ENCODE peak calls at places on chromosomes 2 and 18, in seven cellular contexts. One of them, this sample, is unnamed.
A peak's percentile ranks its signal among the peaks of the same experiment; 100 is the strongest.

GRCh38 chr2:203918264-203918663 is 18.3 kb upstream of the ICOS start:
- DNase-seq in neural crest cell: no peak
- DNase-seq in lower lobe of right lung: no peak
- DNase-seq in colonic mucosa: no peak
- DNase-seq in CD4-positive, alpha-beta T cell: no peak
- DNase-seq in body of pancreas: no peak
- DNase-seq in AG09319: no peak
- DNase-seq in this sample: peak; percentile 16

GRCh38 chr2:208320686-208321085 is 54.6 kb downstream of the PIKFYVE start:
- DNase-seq in CD4-positive, alpha-beta T cell: no peak
- DNase-seq in body of pancreas: no peak
- DNase-seq in AG09319: no peak
- DNase-seq in lower lobe of right lung: no peak
- DNase-seq in neural crest cell: no peak
- DNase-seq in colonic mucosa: no peak
- DNase-seq in this sample: no peak

GRCh38 chr2:72145658-72146329 is 1.9 kb downstream of the CYP26B1 start:
- DNase-seq in colonic mucosa: no peak
- DNase-seq in lower lobe of right lung: no peak
- DNase-seq in neural crest cell: no peak
- DNase-seq in AG09319: no peak
- DNase-seq in CD4-positive, alpha-beta T cell: no peak
- DNase-seq in body of pancreas: peak; percentile 3
- DNase-seq in this sample: no peak

GRCh38 chr2:208609166-208609804 is 202.7 kb downstream of the PTH2R start:
- DNase-seq in lower lobe of right lung: no peak
- DNase-seq in CD4-positive, alpha-beta T cell: no peak
- DNase-seq in AG09319: no peak
- DNase-seq in body of pancreas: no peak
- DNase-seq in neural crest cell: no peak
- DNase-seq in colonic mucosa: no peak
- DNase-seq in this sample: no peak

GRCh38 chr18:55998071-55998522 is 410.1 kb upstream of the TCF4 start:
- DNase-seq in lower lobe of right lung: no peak
- DNase-seq in neural crest cell: peak; percentile 41
- DNase-seq in body of pancreas: peak; percentile 47
- DNase-seq in CD4-positive, alpha-beta T cell: no peak
- DNase-seq in AG09319: no peak
- DNase-seq in colonic mucosa: no peak
- DNase-seq in this sample: no peak

GRCh38 chr2:162243305-162243693 is at the start of gene FAP:
- DNase-seq in neural crest cell: no peak
- DNase-seq in CD4-positive, alpha-beta T cell: no peak
- DNase-seq in AG09319: peak; percentile 89
- DNase-seq in lower lobe of right lung: no peak
- DNase-seq in body of pancreas: no peak
- DNase-seq in colonic mucosa: no peak
- DNase-seq in this sample: no peak

GRCh38 chr2:108449410-108450200 is 599 bp downstream of the GCC2 start:
- DNase-seq in lower lobe of right lung: no peak
- DNase-seq in neural crest cell: no peak
- DNase-seq in body of pancreas: no peak
- DNase-seq in CD4-positive, alpha-beta T cell: no peak
- DNase-seq in colonic mucosa: peak; percentile 60
- DNase-seq in AG09319: no peak
- DNase-seq in this sample: no peak

GRCh38 chr2:15560404-15560987 is 638 bp downstream of the NBAS start:
- DNase-seq in lower lobe of right lung: no peak
- DNase-seq in AG09319: no peak
- DNase-seq in body of pancreas: no peak
- DNase-seq in CD4-positive, alpha-beta T cell: no peak
- DNase-seq in neural crest cell: no peak
- DNase-seq in colonic mucosa: peak; percentile 18
- DNase-seq in this sample: peak; percentile 31

GRCh38 chr2:172280820-172281454 is 146.4 kb upstream of the ITGA6 start:
- DNase-seq in body of pancreas: no peak
- DNase-seq in lower lobe of right lung: peak; percentile 56
- DNase-seq in colonic mucosa: no peak
- DNase-seq in CD4-positive, alpha-beta T cell: no peak
- DNase-seq in neural crest cell: no peak
- DNase-seq in AG09319: no peak
- DNase-seq in this sample: no peak

GRCh38 chr18:77147418-77147852 is 14.9 kb upstream of the MBP start:
- DNase-seq in neural crest cell: no peak
- DNase-seq in CD4-positive, alpha-beta T cell: peak; percentile 19
- DNase-seq in body of pancreas: no peak
- DNase-seq in colonic mucosa: no peak
- DNase-seq in AG09319: no peak
- DNase-seq in lower lobe of right lung: no peak
- DNase-seq in this sample: no peak

GRCh38 chr2:241109210-241110088 is 7.4 kb upstream of the MTERF4 start:
- DNase-seq in neural crest cell: no peak
- DNase-seq in CD4-positive, alpha-beta T cell: no peak
- DNase-seq in colonic mucosa: no peak
- DNase-seq in AG09319: no peak
- DNase-seq in body of pancreas: no peak
- DNase-seq in lower lobe of right lung: no peak
- DNase-seq in this sample: no peak

GRCh38 chr18:14949800-14950415 is 201.9 kb downstream of the ANKRD30B start:
- DNase-seq in AG09319: no peak
- DNase-seq in colonic mucosa: no peak
- DNase-seq in lower lobe of right lung: no peak
- DNase-seq in body of pancreas: no peak
- DNase-seq in CD4-positive, alpha-beta T cell: no peak
- DNase-seq in neural crest cell: no peak
- DNase-seq in this sample: no peak

GRCh38 chr18:75854174-75854573 is 426.7 kb upstream of the SMIM21 start:
- DNase-seq in neural crest cell: peak; percentile 7
- DNase-seq in lower lobe of right lung: no peak
- DNase-seq in CD4-positive, alpha-beta T cell: no peak
- DNase-seq in colonic mucosa: no peak
- DNase-seq in body of pancreas: no peak
- DNase-seq in AG09319: no peak
- DNase-seq in this sample: peak; percentile 14

GRCh38 chr2:180625006-180625844 is 355.2 kb upstream of the UBE2E3 start:
- DNase-seq in lower lobe of right lung: no peak
- DNase-seq in CD4-positive, alpha-beta T cell: no peak
- DNase-seq in AG09319: peak; percentile 71
- DNase-seq in body of pancreas: no peak
- DNase-seq in neural crest cell: no peak
- DNase-seq in colonic mucosa: no peak
- DNase-seq in this sample: no peak

GRCh38 chr2:178363252-178363651 is 87.7 kb downstream of the PRKRA start:
- DNase-seq in AG09319: no peak
- DNase-seq in body of pancreas: no peak
- DNase-seq in neural crest cell: no peak
- DNase-seq in colonic mucosa: no peak
- DNase-seq in lower lobe of right lung: no peak
- DNase-seq in CD4-positive, alpha-beta T cell: no peak
- DNase-seq in this sample: no peak

GRCh38 chr18:12990128-12990485 is 1.1 kb upstream of the CEP192 start:
- DNase-seq in body of pancreas: no peak
- DNase-seq in lower lobe of right lung: no peak
- DNase-seq in AG09319: no peak
- DNase-seq in CD4-positive, alpha-beta T cell: no peak
- DNase-seq in neural crest cell: no peak
- DNase-seq in colonic mucosa: no peak
- DNase-seq in this sample: no peak

GRCh38 chr18:3605562-3606443 is 155.8 kb downstream of the TGIF1 start:
- DNase-seq in lower lobe of right lung: no peak
- DNase-seq in body of pancreas: no peak
- DNase-seq in colonic mucosa: no peak
- DNase-seq in neural crest cell: no peak
- DNase-seq in CD4-positive, alpha-beta T cell: no peak
- DNase-seq in AG09319: no peak
- DNase-seq in this sample: no peak

GRCh38 chr2:172100080-172101007 is 2.4 kb downstream of the DLX2 start:
- DNase-seq in colonic mucosa: no peak
- DNase-seq in body of pancreas: no peak
- DNase-seq in neural crest cell: peak; percentile 43
- DNase-seq in AG09319: no peak
- DNase-seq in lower lobe of right lung: no peak
- DNase-seq in CD4-positive, alpha-beta T cell: no peak
- DNase-seq in this sample: no peak

GRCh38 chr18:42156266-42156665 is 201.2 kb downstream of the PIK3C3 start:
- DNase-seq in AG09319: no peak
- DNase-seq in body of pancreas: no peak
- DNase-seq in CD4-positive, alpha-beta T cell: no peak
- DNase-seq in lower lobe of right lung: no peak
- DNase-seq in colonic mucosa: no peak
- DNase-seq in neural crest cell: no peak
- DNase-seq in this sample: no peak

GRCh38 chr2:42232024-42232423 is 62.9 kb downstream of the EML4 start:
- DNase-seq in AG09319: no peak
- DNase-seq in lower lobe of right lung: no peak
- DNase-seq in colonic mucosa: no peak
- DNase-seq in body of pancreas: no peak
- DNase-seq in CD4-positive, alpha-beta T cell: no peak
- DNase-seq in neural crest cell: no peak
- DNase-seq in this sample: no peak

GRCh38 chr18:39571511-39571910 is 2005.9 kb upstream of the CELF4 start:
- DNase-seq in AG09319: no peak
- DNase-seq in lower lobe of right lung: no peak
- DNase-seq in neural crest cell: no peak
- DNase-seq in colonic mucosa: no peak
- DNase-seq in body of pancreas: no peak
- DNase-seq in CD4-positive, alpha-beta T cell: no peak
- DNase-seq in this sample: peak; percentile 45

GRCh38 chr2:13745324-13745723 is 887.2 kb upstream of the LRATD1 start:
- DNase-seq in colonic mucosa: no peak
- DNase-seq in lower lobe of right lung: no peak
- DNase-seq in neural crest cell: no peak
- DNase-seq in CD4-positive, alpha-beta T cell: no peak
- DNase-seq in AG09319: no peak
- DNase-seq in body of pancreas: peak; percentile 53
- DNase-seq in this sample: no peak

GRCh38 chr18:61400016-61400630 is 66.9 kb downstream of the CDH20 start:
- DNase-seq in CD4-positive, alpha-beta T cell: no peak
- DNase-seq in neural crest cell: no peak
- DNase-seq in body of pancreas: no peak
- DNase-seq in colonic mucosa: no peak
- DNase-seq in lower lobe of right lung: no peak
- DNase-seq in AG09319: no peak
- DNase-seq in this sample: no peak

GRCh38 chr2:182482511-182482910 is 55.7 kb upstream of the PDE1A start:
- DNase-seq in neural crest cell: no peak
- DNase-seq in lower lobe of right lung: no peak
- DNase-seq in AG09319: no peak
- DNase-seq in colonic mucosa: no peak
- DNase-seq in body of pancreas: no peak
- DNase-seq in CD4-positive, alpha-beta T cell: no peak
- DNase-seq in this sample: no peak
- TF ChIP-seq CTCF in neural crest cell: no peak
- TF ChIP-seq CTCF in lower lobe of right lung: no peak
- TF ChIP-seq CTCF in AG09319: no peak
- TF ChIP-seq CTCF in colonic mucosa: no peak
- TF ChIP-seq CTCF in body of pancreas: no peak
- TF ChIP-seq CTCF in CD4-positive, alpha-beta T cell: no peak
- TF ChIP-seq CTCF in this sample: no peak

GRCh38 chr2:11744631-11745394 is 1.6 kb upstream of the LPIN1 start:
- DNase-seq in colonic mucosa: peak; percentile 38
- DNase-seq in body of pancreas: no peak
- DNase-seq in CD4-positive, alpha-beta T cell: no peak
- DNase-seq in lower lobe of right lung: no peak
- DNase-seq in AG09319: no peak
- DNase-seq in neural crest cell: peak; percentile 18
- DNase-seq in this sample: peak; percentile 25
- TF ChIP-seq CTCF in colonic mucosa: no peak
- TF ChIP-seq CTCF in body of pancreas: no peak
- TF ChIP-seq CTCF in CD4-positive, alpha-beta T cell: peak; percentile 44
- TF ChIP-seq CTCF in lower lobe of right lung: peak; percentile 29
- TF ChIP-seq CTCF in AG09319: peak; percentile 30
- TF ChIP-seq CTCF in neural crest cell: peak; percentile 46
- TF ChIP-seq CTCF in this sample: no peak

DNA sequence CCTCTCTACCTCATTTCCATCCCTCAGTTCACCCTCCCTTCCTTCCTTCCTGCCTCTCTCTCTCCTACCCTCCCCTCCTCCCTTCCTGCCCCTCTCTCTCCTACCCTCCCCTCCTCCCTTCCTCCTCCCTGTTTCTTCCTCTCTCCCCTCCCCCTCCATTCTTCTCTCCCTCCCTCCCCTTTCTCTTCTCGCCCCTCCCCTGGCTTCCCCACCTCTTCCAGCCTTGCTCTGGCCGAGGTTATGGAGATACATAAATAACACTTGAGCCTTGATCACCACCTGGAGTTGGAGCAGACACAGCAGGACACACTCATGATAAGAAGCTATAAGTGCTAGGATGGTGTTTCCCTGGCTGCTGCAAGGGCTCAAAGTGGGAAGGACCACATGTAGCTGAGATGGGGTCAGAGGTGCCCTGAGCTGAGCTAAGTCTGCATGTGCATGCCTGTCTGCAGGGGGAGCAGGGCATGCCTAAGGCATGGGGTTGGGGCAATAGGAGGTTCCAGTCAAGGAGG is 326.1 kb upstream of the HS6ST1 start:
- DNase-seq in colonic mucosa: no peak
- DNase-seq in AG09319: no peak
- DNase-seq in neural crest cell: no peak
- DNase-seq in lower lobe of right lung: no peak
- DNase-seq in CD4-positive, alpha-beta T cell: no peak
- DNase-seq in body of pancreas: no peak
- DNase-seq in this sample: no peak
- TF ChIP-seq CTCF in colonic mucosa: no peak
- TF ChIP-seq CTCF in AG09319: peak; percentile 2
- TF ChIP-seq CTCF in neural crest cell: no peak
- TF ChIP-seq CTCF in lower lobe of right lung: no peak
- TF ChIP-seq CTCF in CD4-positive, alpha-beta T cell: no peak
- TF ChIP-seq CTCF in body of pancreas: no peak
- TF ChIP-seq CTCF in this sample: no peak

DNA sequence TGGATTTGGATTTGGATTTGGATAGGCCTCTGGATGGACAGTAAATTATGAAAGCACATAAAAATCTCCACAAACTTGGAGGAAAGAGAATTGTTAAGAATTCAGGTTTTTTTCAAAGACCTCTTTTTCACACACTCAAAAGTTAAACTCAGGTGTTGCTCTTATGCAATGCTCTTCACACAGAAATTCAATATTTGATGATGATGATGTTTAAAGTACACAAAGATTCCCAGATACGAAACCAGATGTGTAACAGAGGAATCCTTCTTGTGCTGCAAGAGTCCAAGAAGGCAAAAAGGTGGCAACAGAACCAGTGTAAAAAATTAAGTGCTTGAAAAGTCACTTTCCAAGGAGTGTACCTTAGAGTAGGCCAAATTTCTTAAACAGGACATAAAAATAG is 75.8 kb upstream of the SPATS2L start:
- DNase-seq in lower lobe of right lung: no peak
- DNase-seq in body of pancreas: no peak
- DNase-seq in AG09319: no peak
- DNase-seq in CD4-positive, alpha-beta T cell: no peak
- DNase-seq in colonic mucosa: no peak
- DNase-seq in neural crest cell: no peak
- DNase-seq in this sample: no peak
- TF ChIP-seq CTCF in lower lobe of right lung: no peak
- TF ChIP-seq CTCF in body of pancreas: no peak
- TF ChIP-seq CTCF in AG09319: no peak
- TF ChIP-seq CTCF in CD4-positive, alpha-beta T cell: no peak
- TF ChIP-seq CTCF in colonic mucosa: no peak
- TF ChIP-seq CTCF in neural crest cell: no peak
- TF ChIP-seq CTCF in this sample: no peak

This sample was measured in endothelial cell.